ENCODE peak calls at places on chromosomes 12 and 14, in four cellular contexts. T is HepG2, A is fibroblast of lung, Q is astrocyte. J is an unnamed sample.

GRCh38 chr14:75554482-75554881 is 23.9 kb upstream of the FLVCR2 start:
- DNase-seq in A (peak; percentile 33), T (no peak), Q (peak; percentile 13), J (peak; percentile 18)

GRCh38 chr14:50741571-50741970 is 73.5 kb upstream of the SAV1 start:
- DNase-seq in T (no peak), Q (peak; percentile 44), A (peak; percentile 44), J (peak; percentile 39)

GRCh38 chr12:94074970-94075695 is 73.2 kb upstream of the PLXNC1 start:
- DNase-seq in Q (peak; percentile 85), T (peak; percentile 60), A (peak; percentile 93), J (peak; percentile 97)

GRCh38 chr14:70641548-70642312 is at the start of gene TTC9:
- DNase-seq in T (no peak), A (no peak), Q (no peak), J (peak; percentile 37)

GRCh38 chr12:4117386-4118016 is 156.1 kb upstream of the CCND2 start:
- DNase-seq in A (no peak), T (no peak), Q (no peak), J (no peak)

GRCh38 chr12:104243551-104243950 is 28.0 kb downstream of the TXNRD1 start:
- DNase-seq in T (no peak), A (no peak), Q (peak; percentile 25), J (peak; percentile 24)

GRCh38 chr12:6478406-6478805 is 7.9 kb upstream of the VAMP1 start:
- DNase-seq in A (no peak), T (no peak), Q (no peak), J (peak; percentile 73)

GRCh38 chr14:62943202-62943601 is 102.1 kb downstream of the KCNH5 start:
- DNase-seq in T (no peak), Q (peak; percentile 26), A (peak; percentile 51), J (no peak)

GRCh38 chr12:108696111-108696995 is 35.0 kb downstream of the CORO1C start:
- DNase-seq in T (no peak), A (peak; percentile 99), Q (peak; percentile 100), J (peak; percentile 98)

GRCh38 chr14:26255213-26255612 is 342.6 kb downstream of the NOVA1 start:
- DNase-seq in A (peak; percentile 61), T (no peak), Q (peak; percentile 0), J (peak; percentile 64)

GRCh38 chr12:123058471-123058870 is 78.0 kb downstream of the ARL6IP4 start:
- DNase-seq in Q (no peak), T (no peak), A (no peak), J (no peak)

GRCh38 chr14:25406818-25407217 is 356.9 kb upstream of the STXBP6 start:
- DNase-seq in T (peak; percentile 68), A (no peak), Q (no peak), J (peak; percentile 61)

GRCh38 chr12:130706311-130706710 is 9.8 kb downstream of the RIMBP2 start:
- DNase-seq in T (no peak), Q (no peak), A (no peak), J (no peak)

GRCh38 chr14:91912035-91912434 is 35.5 kb downstream of the FBLN5 start:
- DNase-seq in Q (no peak), T (no peak), A (no peak), J (no peak)

GRCh38 chr12:76878045-76878898 is 547 bp downstream of the CSRP2 start:
- DNase-seq in Q (no peak), A (peak; percentile 8), T (peak; percentile 23), J (peak; percentile 62)

GRCh38 chr12:54004841-54005530 is 3.8 kb upstream of the HOXC8 start:
- DNase-seq in A (no peak), T (no peak), Q (no peak), J (no peak)

GRCh38 chr14:58966991-58967390 is 221.5 kb upstream of the DAAM1 start:
- DNase-seq in Q (no peak), T (no peak), A (no peak), J (no peak)

GRCh38 chr12:34105392-34105933 is 83.2 kb downstream of the ALG10 start:
- DNase-seq in A (no peak), Q (no peak), T (no peak), J (no peak)

GRCh38 chr12:52437508-52437907 is 3.3 kb upstream of the KRT75 start:
- DNase-seq in T (no peak), A (no peak), Q (no peak), J (no peak)

GRCh38 chr12:40903040-40903439 is 210.8 kb downstream of the CNTN1 start:
- DNase-seq in T (no peak), Q (no peak), A (no peak), J (no peak)

GRCh38 chr12:2187195-2187963 is 134.6 kb downstream of the CACNA1C start:
- DNase-seq in T (no peak), A (no peak), Q (no peak), J (no peak)

GRCh38 chr12:120119395-120119973 is 2.9 kb upstream of the RAB35 start:
- DNase-seq in T (peak; percentile 36), A (peak; percentile 71), Q (no peak), J (peak; percentile 76)

GRCh38 chr14:34450542-34450915 is 11.5 kb downstream of the SPTSSA start:
- DNase-seq in A (no peak), T (peak; percentile 95), Q (no peak), J (no peak)

GRCh38 chr12:69896653-69897381 is 71.8 kb downstream of the MYRFL start:
- DNase-seq in T (no peak), Q (no peak), A (no peak), J (no peak)

GRCh38 chr12:12425616-12426015 is 68.7 kb downstream of the BORCS5 start:
- DNase-seq in A (no peak), Q (peak; percentile 48), T (no peak), J (peak; percentile 42)

GRCh38 chr12:5503774-5504173 is 71.9 kb downstream of the NTF3 start:
- DNase-seq in T (no peak), A (no peak), Q (no peak), J (no peak)

GRCh38 chr14:81400852-81401251 is 728 bp upstream of the STON2 start:
- DNase-seq in Q (peak; percentile 100), A (peak; percentile 99), T (no peak), J (peak; percentile 100)

GRCh38 chr12:73892181-73892580 is 645.5 kb upstream of the ATXN7L3B start:
- DNase-seq in A (peak; percentile 9), Q (no peak), T (no peak), J (no peak)

GRCh38 chr12:104863549-104863948 is 94.5 kb downstream of the SLC41A2 start:
- DNase-seq in Q (peak; percentile 26), T (no peak), A (peak; percentile 54), J (peak; percentile 69)

GRCh38 chr12:50589650-50590435 is 85.1 kb downstream of the DIP2B start:
- DNase-seq in T (no peak), Q (peak; percentile 98), A (peak; percentile 48), J (peak; percentile 91)

DNA sequence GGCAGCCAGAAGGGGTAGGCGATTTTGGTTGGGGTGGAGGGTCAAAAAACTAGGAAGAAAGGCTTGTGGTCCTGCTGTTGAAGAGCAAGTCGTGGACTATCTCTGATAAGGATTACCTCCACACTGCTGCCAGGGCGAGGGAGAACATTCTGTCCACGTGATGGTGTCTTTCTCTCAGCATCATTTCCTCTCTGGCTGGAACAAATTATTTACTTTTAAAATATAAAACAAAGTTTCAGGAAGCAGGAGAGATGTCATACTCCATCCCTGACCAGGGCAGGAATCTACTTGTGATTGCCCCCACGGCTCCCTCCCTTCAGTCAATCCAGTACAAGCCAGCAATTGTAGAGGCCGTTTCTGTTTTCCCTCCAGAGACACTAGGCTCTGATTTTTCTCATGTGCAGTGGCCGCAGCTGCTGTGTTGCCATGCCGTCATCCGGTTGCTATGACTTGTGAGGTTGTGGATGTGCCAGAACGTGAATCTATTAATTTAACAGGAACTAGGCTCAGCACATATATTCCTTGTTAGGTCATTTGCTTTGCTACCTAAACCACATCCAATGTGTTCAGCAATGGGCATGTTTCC is 61.5 kb upstream of the PTGR2 start:
- DNase-seq in T (no peak), Q (peak; percentile 99), A (peak; percentile 98), J (peak; percentile 98)
- H3K9ac ChIP-seq in T (no peak overlapping the region), Q (peak overlapping the region; percentile 95), A (peak overlapping the region; percentile 67), J (peak overlapping the region; percentile 77)

GRCh38 chr14:30638926-30639325 is 16.8 kb downstream of the SCFD1 start:
- DNase-seq in A (no peak), Q (no peak), T (no peak), J (peak; percentile 36)
- H3K4me3 ChIP-seq in A (no peak overlapping the region), Q (no peak overlapping the region), T (no peak overlapping the region), J (no peak overlapping the region)

GRCh38 chr14:94597788-94598187 is 14.4 kb upstream of the SERPINA3 start:
- DNase-seq in T (no peak), Q (no peak), A (no peak), J (no peak)

GRCh38 chr14:94598506-94598815 is 13.7 kb upstream of the SERPINA3 start:
- DNase-seq in T (no peak), A (no peak), Q (no peak), J (no peak)

GRCh38 chr14:94598816-94599655 is 13.2 kb upstream of the SERPINA3 start:
- DNase-seq in Q (peak; percentile 99), T (peak; percentile 100), A (peak; percentile 98), J (peak; percentile 98)

GRCh38 chr14:94600148-94600545 is 12.0 kb upstream of the SERPINA3 start:
- DNase-seq in T (no peak), A (no peak), Q (no peak), J (no peak)

DNA sequence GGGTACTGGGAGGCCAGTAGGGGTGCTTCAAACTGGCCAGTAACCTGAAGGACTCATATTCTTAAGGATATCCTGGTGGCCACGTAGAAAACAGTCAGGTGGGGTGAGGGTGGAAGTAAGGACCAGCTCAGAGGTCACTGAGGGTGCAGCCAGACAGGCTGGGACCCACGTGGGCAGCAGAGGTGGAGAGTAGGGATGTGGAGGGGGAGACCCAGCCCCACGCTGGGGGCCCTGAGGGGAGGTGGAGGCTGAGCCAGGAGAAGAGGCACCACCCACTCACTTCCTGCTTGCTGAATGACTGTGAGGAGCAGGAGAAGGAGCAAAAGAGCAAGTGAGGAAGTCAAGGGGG is 12.6 kb upstream of the SERPINA3 start:
- DNase-seq in A (no peak), T (no peak), Q (no peak), J (no peak)
- H3K9ac ChIP-seq in A (no peak overlapping the region), T (peak overlapping the region; percentile 72), Q (peak overlapping the region; percentile 82), J (peak overlapping the region; percentile 59)

GRCh38 chr12:25801621-25802243 is 156.8 kb upstream of the RASSF8 start:
- DNase-seq in T (no peak), A (no peak), Q (no peak), J (no peak)
- H3K4me3 ChIP-seq in T (no peak overlapping the region), A (no peak overlapping the region), Q (no peak overlapping the region), J (no peak overlapping the region)

J was measured in GM23248.